ENCODE peak calls at places on chromosomes 7 and 10, in ten cellular contexts. N, X, V, S, F, P, H, A, E and Z are unnamed samples. For H3K36me3, the result is how much of the 10 kb centered on the place peaks cover.

GRCh38 chr7:155693826-155694225 is 49.4 kb downstream of the RBM33 start:
- DNase-seq in N (no peak), F (no peak), S (no peak), X (no peak), H (no peak), E (no peak), P (no peak), A (no peak), V (no peak), Z (no peak)

GRCh38 chr10:114584419-114584818 is 73.7 kb downstream of the ABLIM1 start:
- DNase-seq in P (no peak), H (no peak), A (peak), S (no peak), V (no peak), F (no peak), N (no peak), X (peak), E (no peak), Z (no peak)

GRCh38 chr10:5832946-5833345 is 19.7 kb upstream of the GDI2 start:
- DNase-seq in E (peak), V (no peak), S (no peak), N (no peak), A (no peak), F (no peak), X (no peak), P (no peak), H (no peak), Z (no peak)

GRCh38 chr7:36130236-36130945 is 22.7 kb upstream of the EEPD1 start:
- DNase-seq in P (no peak), X (no peak), A (no peak), N (no peak), V (no peak), F (no peak), E (no peak), S (no peak), H (no peak), Z (no peak)

GRCh38 chr7:140673770-140674155 is 1.0 kb downstream of the ADCK2 start:
- DNase-seq in X (no peak), F (no peak), N (no peak), A (no peak), P (no peak), S (no peak), E (no peak), H (no peak), V (no peak), Z (no peak)

GRCh38 chr10:58322835-58323209 is 12.0 kb upstream of the UBE2D1 start:
- DNase-seq in X (no peak), P (no peak), N (no peak), A (no peak), E (no peak), S (no peak), V (no peak), H (no peak), F (no peak), Z (no peak)

GRCh38 chr7:146554568-146554967 is 438.0 kb downstream of the CNTNAP2 start:
- DNase-seq in E (no peak), F (no peak), P (no peak), N (no peak), H (no peak), V (no peak), A (peak), X (no peak), S (no peak), Z (no peak)

GRCh38 chr7:95527033-95527775 is 41.5 kb downstream of the ASB4 start:
- DNase-seq in P (peak), A (peak), F (peak), E (peak), X (peak), H (no peak), S (no peak), N (no peak), V (no peak), Z (peak)

GRCh38 chr10:117911684-117912083 is 135.1 kb downstream of the RAB11FIP2 start:
- DNase-seq in X (no peak), E (no peak), F (no peak), A (no peak), H (no peak), V (no peak), P (no peak), N (no peak), S (no peak), Z (no peak)

GRCh38 chr10:48251525-48252353 is 22.8 kb downstream of the FRMPD2 start:
- DNase-seq in E (no peak), P (no peak), X (no peak), V (no peak), F (no peak), A (peak), S (no peak), H (no peak), N (no peak), Z (peak)

GRCh38 chr7:140281960-140282359 is 105.2 kb upstream of the KDM7A start:
- DNase-seq in N (no peak), X (no peak), A (no peak), E (no peak), S (no peak), P (no peak), V (no peak), H (no peak), F (no peak), Z (no peak)

GRCh38 chr10:5587151-5588079 is 62.7 kb downstream of the CALML3 start:
- DNase-seq in V (no peak), F (peak), N (no peak), S (no peak), A (no peak), P (no peak), X (no peak), H (peak), E (peak), Z (no peak)

GRCh38 chr7:79876769-79877362 is 257.8 kb upstream of the GNAI1 start:
- DNase-seq in E (no peak), P (no peak), X (peak), N (no peak), A (no peak), S (no peak), H (no peak), F (peak), V (no peak), Z (peak)

GRCh38 chr7:79874797-79875196 is 259.8 kb upstream of the GNAI1 start:
- DNase-seq in F (no peak), H (no peak), N (no peak), X (no peak), V (no peak), S (no peak), A (no peak), E (no peak), P (no peak), Z (no peak)

GRCh38 chr7:79880312-79880711 is 254.3 kb upstream of the GNAI1 start:
- DNase-seq in S (no peak), P (peak), A (no peak), H (no peak), V (no peak), E (no peak), X (no peak), N (no peak), F (no peak), Z (no peak)

GRCh38 chr7:79882916-79883315 is 251.7 kb upstream of the GNAI1 start:
- DNase-seq in P (no peak), A (no peak), X (no peak), F (no peak), E (no peak), V (no peak), N (no peak), S (no peak), H (no peak), Z (no peak)

GRCh38 chr7:79877874-79878465 is 256.7 kb upstream of the GNAI1 start:
- DNase-seq in S (no peak), X (peak), E (no peak), P (no peak), A (no peak), N (no peak), F (no peak), H (no peak), V (no peak), Z (no peak)
- H3K36me3 ChIP-seq in S (under half), X (under half), E (under half), P (under half), A (under half), N (under half), F (under half), H (under half), V (under half), Z (under half)

DNA sequence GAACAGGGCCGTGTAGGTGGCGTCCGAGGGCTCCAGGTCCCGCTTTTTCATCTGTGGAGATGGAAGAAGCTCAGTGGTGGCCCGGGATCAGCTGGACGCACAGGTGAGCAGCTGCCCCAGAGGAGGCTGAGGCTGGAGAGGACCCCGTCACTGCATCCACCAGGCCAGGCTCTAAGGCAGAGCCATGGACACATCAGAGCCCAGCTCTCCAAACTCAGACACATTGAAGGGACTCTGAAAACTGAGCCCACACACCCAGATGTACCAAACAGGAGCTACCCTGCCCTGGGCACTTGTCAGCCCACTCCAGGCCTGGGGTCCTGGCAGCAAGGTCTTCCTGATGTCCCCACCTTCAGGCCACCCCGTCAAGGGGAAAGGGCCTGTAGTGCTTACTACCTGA is 8.8 kb downstream of the PTCD1 start:
- DNase-seq in F (no peak), N (no peak), V (no peak), A (no peak), X (no peak), E (no peak), S (no peak), H (no peak), P (no peak), Z (no peak)
- H3K36me3 ChIP-seq in F (under half), N (under half), V (half or more), A (under half), X (half or more), E (under half), S (under half), H (half or more), P (under half), Z (under half)

DNA sequence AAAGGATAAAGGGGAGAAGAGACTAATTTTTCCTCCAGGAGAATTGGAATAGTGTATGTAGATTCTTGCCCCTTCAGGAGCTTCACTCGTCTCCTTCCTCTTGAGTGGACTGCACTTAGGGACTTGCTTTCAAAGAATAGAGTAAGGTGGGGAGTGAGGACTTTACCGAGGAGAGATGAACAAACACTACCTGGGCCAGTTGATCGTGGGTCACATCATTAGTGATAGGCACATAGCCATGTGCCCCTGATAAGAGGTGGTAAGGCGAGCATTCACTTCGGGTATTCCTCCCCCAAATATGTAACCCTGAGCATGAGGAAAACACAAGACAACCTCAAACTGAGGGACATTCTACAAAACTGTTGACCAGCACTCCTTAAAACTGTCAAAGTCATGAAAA is 14.6 kb upstream of the KIFBP start:
- DNase-seq in F (no peak), H (no peak), X (no peak), N (no peak), S (no peak), V (no peak), P (no peak), A (no peak), E (no peak), Z (no peak)
- H3K36me3 ChIP-seq in F (under half), H (half or more), X (half or more), N (half or more), S (under half), V (half or more), P (under half), A (half or more), E (under half), Z (half or more)

GRCh38 chr7:4759211-4759610 is 16.2 kb upstream of the AP5Z1 start:
- DNase-seq in E (peak), F (no peak), A (no peak), N (no peak), S (no peak), P (no peak), X (no peak), H (no peak), V (no peak), Z (no peak)
- H3K36me3 ChIP-seq in E (under half), F (half or more), A (half or more), N (half or more), S (half or more), P (under half), X (half or more), H (half or more), V (half or more), Z (under half)

DNA sequence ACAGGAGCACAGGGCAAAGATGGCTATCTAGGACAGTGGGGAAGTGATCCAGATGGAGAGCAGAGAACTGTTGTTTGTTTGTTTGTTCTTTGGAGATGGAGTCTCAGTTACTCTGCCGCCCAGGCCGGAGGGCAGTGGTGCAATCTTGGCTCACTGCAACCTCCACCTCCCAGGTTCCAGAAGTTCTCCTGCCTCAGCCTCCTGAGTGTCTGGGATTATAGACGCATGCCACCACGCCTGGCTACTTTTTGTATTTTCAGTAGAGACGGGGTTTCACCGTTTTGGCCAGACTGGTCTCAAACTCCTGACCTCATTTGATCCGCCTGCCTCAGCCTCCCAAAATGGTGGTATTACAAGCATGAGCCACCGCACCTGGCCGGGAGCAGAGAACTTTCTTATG is 20.9 kb downstream of the METTL2B start:
- DNase-seq in E (no peak), N (no peak), S (no peak), X (no peak), F (no peak), A (no peak), P (no peak), V (no peak), H (no peak), Z (no peak)
- H3K36me3 ChIP-seq in E (under half), N (under half), S (under half), X (half or more), F (under half), A (under half), P (under half), V (under half), H (half or more), Z (under half)

GRCh38 chr10:11870900-11871407 is 47.8 kb downstream of the PROSER2 start:
- DNase-seq in H (no peak), A (no peak), F (no peak), V (no peak), E (no peak), S (no peak), P (no peak), N (no peak), X (no peak), Z (no peak)

GRCh38 chr10:11869211-11869610 is 46.1 kb downstream of the PROSER2 start:
- DNase-seq in S (no peak), E (no peak), P (peak), H (no peak), A (peak), F (no peak), N (no peak), X (no peak), V (no peak), Z (no peak)

GRCh38 chr10:11871470-11871869 is 48.3 kb downstream of the PROSER2 start:
- DNase-seq in V (no peak), P (no peak), A (peak), F (peak), E (peak), N (no peak), X (no peak), H (no peak), S (no peak), Z (no peak)

GRCh38 chr10:11869743-11870460 is 46.7 kb downstream of the PROSER2 start:
- DNase-seq in P (no peak), S (no peak), H (no peak), X (peak), V (no peak), E (peak), F (no peak), N (no peak), A (no peak), Z (no peak)

DNA sequence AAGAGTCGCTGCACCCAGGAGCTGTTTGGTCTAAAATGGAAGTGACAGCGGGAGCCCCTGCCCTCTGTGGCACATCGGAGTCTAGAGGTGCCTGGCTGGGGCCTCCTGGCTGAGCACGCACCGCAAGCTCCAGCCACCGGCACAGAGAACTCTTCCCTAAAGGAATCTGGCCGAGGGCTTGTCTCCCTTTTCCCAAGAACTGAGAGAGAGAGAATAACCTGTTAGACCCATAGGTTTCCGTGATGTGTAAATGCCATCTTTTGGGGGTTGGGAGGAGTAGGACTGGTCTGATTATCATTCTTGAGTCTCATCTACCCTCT is 47.3 kb downstream of the PROSER2 start:
- DNase-seq in V (no peak), E (peak), X (no peak), S (no peak), P (no peak), H (no peak), A (no peak), F (no peak), N (no peak), Z (no peak)
- H3K36me3 ChIP-seq in V (under half), E (under half), X (under half), S (under half), P (under half), H (under half), A (under half), F (under half), N (under half), Z (under half)